ENCODE peak calls at places on chromosomes 5 and 9, in five cellular contexts. One of them, this sample, is unnamed.

GRCh38 chr5:168651654-168652053 is 72.5 kb upstream of the PANK3 start:
- DNase-seq in bronchial epithelial cell: peak
- DNase-seq in heart right ventricle: no peak
- DNase-seq in lower lobe of right lung: no peak
- DNase-seq in WTC11: no peak
- DNase-seq in this sample: no peak

GRCh38 chr5:154349621-154350020 is 96.2 kb upstream of the SAP30L start:
- DNase-seq in bronchial epithelial cell: no peak
- DNase-seq in heart right ventricle: no peak
- DNase-seq in lower lobe of right lung: no peak
- DNase-seq in WTC11: no peak
- DNase-seq in this sample: no peak

GRCh38 chr5:77832938-77833337 is 56.8 kb upstream of the TBCA start:
- DNase-seq in bronchial epithelial cell: no peak
- DNase-seq in heart right ventricle: no peak
- DNase-seq in lower lobe of right lung: no peak
- DNase-seq in WTC11: no peak
- DNase-seq in this sample: no peak

GRCh38 chr5:107672212-107673105 is 1.7 kb upstream of the EFNA5 start:
- DNase-seq in bronchial epithelial cell: peak
- DNase-seq in heart right ventricle: peak
- DNase-seq in lower lobe of right lung: peak
- DNase-seq in WTC11: peak
- DNase-seq in this sample: peak

GRCh38 chr9:135773094-135773493 is 71.1 kb downstream of the KCNT1 start:
- DNase-seq in bronchial epithelial cell: no peak
- DNase-seq in heart right ventricle: no peak
- DNase-seq in lower lobe of right lung: no peak
- DNase-seq in WTC11: no peak
- DNase-seq in this sample: no peak

GRCh38 chr9:114503009-114503408 is 2.3 kb downstream of the WHRN start:
- DNase-seq in bronchial epithelial cell: no peak
- DNase-seq in heart right ventricle: no peak
- DNase-seq in lower lobe of right lung: no peak
- DNase-seq in WTC11: no peak
- DNase-seq in this sample: no peak

GRCh38 chr5:16568875-16569580 is 47.8 kb downstream of the RETREG1 start:
- DNase-seq in bronchial epithelial cell: no peak
- DNase-seq in heart right ventricle: peak
- DNase-seq in lower lobe of right lung: no peak
- DNase-seq in WTC11: no peak
- DNase-seq in this sample: no peak

GRCh38 chr9:123473226-123473625 is 117.2 kb downstream of the CRB2 start:
- DNase-seq in bronchial epithelial cell: no peak
- DNase-seq in heart right ventricle: no peak
- DNase-seq in lower lobe of right lung: no peak
- DNase-seq in WTC11: no peak
- DNase-seq in this sample: no peak

GRCh38 chr5:83714780-83715179 is 5.9 kb downstream of the HAPLN1 start:
- DNase-seq in bronchial epithelial cell: peak
- DNase-seq in heart right ventricle: no peak
- DNase-seq in lower lobe of right lung: no peak
- DNase-seq in WTC11: peak
- DNase-seq in this sample: no peak

GRCh38 chr5:118919016-118919415 is 69.3 kb downstream of the DTWD2 start:
- DNase-seq in bronchial epithelial cell: no peak
- DNase-seq in heart right ventricle: no peak
- DNase-seq in lower lobe of right lung: no peak
- DNase-seq in WTC11: no peak
- DNase-seq in this sample: no peak

GRCh38 chr5:139343476-139343875 is 1.8 kb downstream of the PAIP2 start:
- DNase-seq in bronchial epithelial cell: no peak
- DNase-seq in heart right ventricle: no peak
- DNase-seq in lower lobe of right lung: no peak
- DNase-seq in WTC11: no peak
- DNase-seq in this sample: no peak

GRCh38 chr5:139342423-139342723 is 719 bp downstream of the PAIP2 start:
- DNase-seq in bronchial epithelial cell: no peak
- DNase-seq in heart right ventricle: no peak
- DNase-seq in lower lobe of right lung: no peak
- DNase-seq in WTC11: no peak
- DNase-seq in this sample: no peak

GRCh38 chr5:139340051-139340450 is 1.6 kb upstream of the PAIP2 start:
- DNase-seq in bronchial epithelial cell: no peak
- DNase-seq in heart right ventricle: no peak
- DNase-seq in lower lobe of right lung: no peak
- DNase-seq in WTC11: no peak
- DNase-seq in this sample: no peak

GRCh38 chr5:139341187-139341688 is 416 bp upstream of the PAIP2 start:
- DNase-seq in bronchial epithelial cell: no peak
- DNase-seq in heart right ventricle: no peak
- DNase-seq in lower lobe of right lung: no peak
- DNase-seq in WTC11: no peak
- DNase-seq in this sample: no peak

DNA sequence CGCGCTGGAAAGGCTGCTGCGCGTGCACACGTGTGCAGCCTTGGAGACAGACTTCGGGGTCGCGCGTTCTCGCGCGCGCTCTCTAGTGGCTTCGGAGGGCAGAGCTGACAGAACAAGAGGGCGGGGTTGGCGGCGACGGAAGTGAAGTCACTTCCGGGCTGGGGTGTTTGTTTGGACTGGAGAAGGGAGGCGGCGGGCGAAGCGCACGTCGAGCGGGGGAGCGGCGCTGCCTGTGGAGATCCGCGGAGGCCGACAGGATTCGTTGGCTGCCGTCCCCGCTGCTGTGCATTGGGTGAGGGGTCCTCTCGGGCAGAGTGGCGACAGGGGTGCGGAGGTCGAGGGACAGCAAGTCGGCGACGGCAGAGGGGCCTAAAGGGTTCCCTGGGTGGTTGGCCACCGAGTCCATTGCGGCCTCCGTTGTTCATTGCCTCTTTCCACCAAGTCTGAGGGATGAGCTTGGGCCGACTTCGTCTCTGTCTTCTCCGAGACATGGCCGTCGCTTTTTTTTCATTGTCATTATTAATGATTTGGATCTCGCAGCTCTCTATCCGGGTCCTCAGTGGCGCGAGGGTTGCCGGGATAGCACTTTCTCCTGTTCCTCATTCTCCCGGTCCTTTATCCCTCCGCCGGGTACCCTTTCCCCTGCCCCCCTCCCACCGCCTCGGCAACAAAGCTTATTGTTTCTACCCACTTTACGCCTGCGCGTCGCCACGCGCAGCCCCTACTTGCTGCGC is at the start of gene PAIP2:
- DNase-seq in bronchial epithelial cell: peak
- DNase-seq in heart right ventricle: peak
- DNase-seq in lower lobe of right lung: peak
- DNase-seq in WTC11: peak
- DNase-seq in this sample: peak
- TF ChIP-seq CTCF in bronchial epithelial cell: peak
- TF ChIP-seq CTCF in heart right ventricle: peak
- TF ChIP-seq CTCF in lower lobe of right lung: peak
- TF ChIP-seq CTCF in WTC11: no peak
- TF ChIP-seq CTCF in this sample: peak

DNA sequence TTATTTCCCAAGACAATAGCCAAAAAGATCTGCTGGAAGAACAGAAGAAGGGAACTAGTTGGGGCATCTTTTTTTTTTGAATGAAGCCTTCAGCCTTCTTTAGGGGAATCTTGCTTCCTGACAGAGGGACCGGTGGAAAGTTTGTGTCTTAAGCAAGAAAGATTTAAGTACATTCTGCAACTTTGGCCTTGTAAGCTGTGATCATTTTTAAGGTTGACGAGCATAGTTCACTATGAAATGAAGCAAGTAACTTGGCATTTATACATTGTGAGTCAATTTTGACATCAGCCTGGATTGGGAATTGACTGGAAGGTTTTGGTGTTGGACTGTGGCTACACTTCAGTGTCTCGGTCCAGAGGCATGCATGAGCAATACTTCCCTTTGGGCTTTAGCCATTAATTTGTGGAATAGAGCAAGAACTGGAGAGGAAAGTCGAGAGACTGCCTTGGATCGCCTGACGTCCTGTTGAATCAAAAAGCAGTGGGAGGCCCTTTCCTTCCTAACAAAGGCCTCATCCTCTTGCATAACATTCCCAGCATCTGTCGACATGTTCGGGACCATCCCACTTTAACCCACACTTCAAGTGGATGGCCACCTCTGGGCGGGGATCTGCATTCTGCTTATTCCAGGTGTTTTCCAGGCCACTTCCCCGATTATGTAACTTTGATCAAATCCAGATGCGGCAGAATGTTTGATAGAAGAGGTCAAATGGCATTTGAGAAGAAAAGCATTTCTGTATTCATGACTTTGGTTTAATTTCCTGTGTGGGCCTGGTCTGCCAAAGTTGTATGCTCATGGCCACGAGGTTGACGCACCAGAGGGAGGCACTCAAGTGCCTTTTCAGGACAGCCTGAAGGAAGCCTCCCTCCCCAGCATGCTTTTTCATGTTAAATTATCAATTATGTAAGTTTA is 12.5 kb downstream of the ABL1 start:
- DNase-seq in bronchial epithelial cell: peak
- DNase-seq in heart right ventricle: peak
- DNase-seq in lower lobe of right lung: no peak
- DNase-seq in WTC11: peak
- DNase-seq in this sample: no peak
- TF ChIP-seq CTCF in bronchial epithelial cell: peak
- TF ChIP-seq CTCF in heart right ventricle: no peak
- TF ChIP-seq CTCF in lower lobe of right lung: no peak
- TF ChIP-seq CTCF in WTC11: no peak
- TF ChIP-seq CTCF in this sample: no peak

GRCh38 chr5:43389679-43390329 is 22.4 kb downstream of the CCL28 start:
- DNase-seq in bronchial epithelial cell: peak
- DNase-seq in heart right ventricle: no peak
- DNase-seq in lower lobe of right lung: no peak
- DNase-seq in WTC11: peak
- DNase-seq in this sample: peak

GRCh38 chr5:43386960-43387362 is 25.2 kb downstream of the CCL28 start:
- DNase-seq in bronchial epithelial cell: peak
- DNase-seq in heart right ventricle: no peak
- DNase-seq in lower lobe of right lung: no peak
- DNase-seq in WTC11: no peak
- DNase-seq in this sample: no peak
- TF ChIP-seq CTCF in bronchial epithelial cell: peak
- TF ChIP-seq CTCF in heart right ventricle: no peak
- TF ChIP-seq CTCF in lower lobe of right lung: no peak
- TF ChIP-seq CTCF in WTC11: no peak
- TF ChIP-seq CTCF in this sample: no peak

GRCh38 chr5:435961-436640 is 6.9 kb upstream of the EXOC3 start:
- DNase-seq in bronchial epithelial cell: peak
- DNase-seq in heart right ventricle: no peak
- DNase-seq in lower lobe of right lung: peak
- DNase-seq in WTC11: peak
- DNase-seq in this sample: no peak
- TF ChIP-seq CTCF in bronchial epithelial cell: peak
- TF ChIP-seq CTCF in heart right ventricle: no peak
- TF ChIP-seq CTCF in lower lobe of right lung: no peak
- TF ChIP-seq CTCF in WTC11: peak
- TF ChIP-seq CTCF in this sample: peak

DNA sequence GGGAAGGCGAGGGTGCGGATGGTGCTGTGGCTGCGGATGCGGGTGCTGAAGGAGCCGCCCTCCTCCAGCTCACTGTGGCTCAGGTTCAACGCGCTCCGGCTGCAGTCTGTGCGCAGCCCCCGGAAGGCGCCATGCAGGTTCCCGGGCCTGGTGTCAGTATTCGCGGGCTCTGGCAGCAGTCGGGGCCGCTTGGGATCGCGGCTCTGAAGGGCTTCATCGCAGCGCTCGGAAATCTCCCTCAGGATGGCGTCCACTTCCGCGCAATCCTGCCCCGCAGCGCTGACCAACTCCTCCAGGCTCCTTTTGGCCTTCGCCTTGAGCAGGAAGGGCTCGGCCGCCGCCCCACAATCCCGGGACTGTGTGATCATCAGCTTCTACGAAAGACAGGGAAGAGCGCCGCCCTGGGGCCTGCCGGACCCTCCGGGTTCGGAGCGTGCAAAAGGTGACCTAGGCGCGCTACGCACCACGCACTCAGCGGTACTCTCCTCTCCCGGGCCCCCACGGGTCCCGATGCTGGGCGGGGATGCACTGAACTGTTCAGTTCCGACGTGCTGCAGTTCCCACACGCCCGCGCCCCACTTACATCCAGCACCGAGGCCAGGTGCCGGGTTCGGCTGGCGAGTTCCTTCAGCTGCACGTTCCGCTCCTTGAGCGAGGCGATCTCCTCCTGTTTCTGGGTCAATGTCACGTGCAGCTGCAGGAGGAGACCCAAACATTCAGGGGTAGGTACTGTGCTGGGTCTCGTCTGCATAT is 6.5 kb downstream of the MCIDAS start:
- DNase-seq in bronchial epithelial cell: no peak
- DNase-seq in heart right ventricle: no peak
- DNase-seq in lower lobe of right lung: no peak
- DNase-seq in WTC11: peak
- DNase-seq in this sample: no peak
- TF ChIP-seq CTCF in bronchial epithelial cell: no peak
- TF ChIP-seq CTCF in heart right ventricle: peak
- TF ChIP-seq CTCF in lower lobe of right lung: no peak
- TF ChIP-seq CTCF in WTC11: no peak
- TF ChIP-seq CTCF in this sample: peak

GRCh38 chr9:7844283-7844682 is 44.7 kb upstream of the DMAC1 start:
- DNase-seq in bronchial epithelial cell: peak
- DNase-seq in heart right ventricle: no peak
- DNase-seq in lower lobe of right lung: no peak
- DNase-seq in WTC11: no peak
- DNase-seq in this sample: no peak
- TF ChIP-seq CTCF in bronchial epithelial cell: peak
- TF ChIP-seq CTCF in heart right ventricle: peak
- TF ChIP-seq CTCF in lower lobe of right lung: peak
- TF ChIP-seq CTCF in WTC11: no peak
- TF ChIP-seq CTCF in this sample: peak

GRCh38 chr5:42005561-42006153 is 80.6 kb downstream of the FBXO4 start:
- DNase-seq in bronchial epithelial cell: peak
- DNase-seq in heart right ventricle: no peak
- DNase-seq in lower lobe of right lung: no peak
- DNase-seq in WTC11: no peak
- DNase-seq in this sample: no peak

GRCh38 chr5:42001673-42002072 is 76.6 kb downstream of the FBXO4 start:
- DNase-seq in bronchial epithelial cell: no peak
- DNase-seq in heart right ventricle: no peak
- DNase-seq in lower lobe of right lung: no peak
- DNase-seq in WTC11: no peak
- DNase-seq in this sample: no peak
- TF ChIP-seq CTCF in bronchial epithelial cell: no peak
- TF ChIP-seq CTCF in heart right ventricle: no peak
- TF ChIP-seq CTCF in lower lobe of right lung: no peak
- TF ChIP-seq CTCF in WTC11: no peak
- TF ChIP-seq CTCF in this sample: no peak

This sample was measured in progenitor cell of endocrine pancreas.